ENCODE peak calls at places on chromosomes 1 and 21, in five cellular contexts. Q is cardiac fibroblast, C is fibroblast of pulmonary artery, W is H9, F is left ventricle myocardium inferior. A is an unnamed sample.

GRCh38 chr21:34807146-34807880 is 138.5 kb downstream of the CLIC6 start:
- DNase-seq in W (no peak), C (peak), F (no peak), Q (peak), A (no peak)

GRCh38 chr1:221878134-221878533 is 136.2 kb upstream of the DUSP10 start:
- DNase-seq in Q (no peak), W (no peak), F (no peak), C (no peak), A (no peak)

GRCh38 chr1:76153856-76154212 is 79.3 kb downstream of the ST6GALNAC3 start:
- DNase-seq in Q (no peak), C (no peak), F (no peak), W (no peak), A (no peak)

GRCh38 chr1:205597691-205598314 is 34.0 kb downstream of the ELK4 start:
- DNase-seq in Q (peak), C (peak), F (peak), W (no peak), A (no peak)

GRCh38 chr21:37593015-37593414 is 226.4 kb downstream of the DYRK1A start:
- DNase-seq in C (peak), Q (no peak), F (no peak), W (peak), A (no peak)

GRCh38 chr1:183776731-183777130 is 28.2 kb upstream of the RGL1 start:
- DNase-seq in Q (no peak), C (no peak), W (no peak), F (no peak), A (no peak)

GRCh38 chr1:16338961-16339360 is 13.3 kb downstream of the FBXO42 start:
- DNase-seq in F (no peak), C (no peak), Q (no peak), W (no peak), A (no peak)

GRCh38 chr21:42121792-42122191 is 50.7 kb downstream of the UMODL1 start:
- DNase-seq in F (no peak), Q (no peak), W (no peak), C (no peak), A (no peak)

GRCh38 chr1:59360170-59360569 is 63.3 kb downstream of the FGGY start:
- DNase-seq in F (no peak), C (peak), Q (peak), W (no peak), A (no peak)

GRCh38 chr21:45818276-45818903 is 163.2 kb upstream of the COL6A1 start:
- DNase-seq in F (no peak), W (no peak), C (peak), Q (peak), A (no peak)

GRCh38 chr1:23286401-23286800 is 57.7 kb downstream of the HNRNPR start:
- DNase-seq in W (no peak), C (no peak), F (no peak), Q (no peak), A (no peak)

GRCh38 chr1:183244466-183244865 is 58.4 kb downstream of the LAMC2 start:
- DNase-seq in W (no peak), F (peak), C (peak), Q (peak), A (peak)

GRCh38 chr1:162984699-162985098 is 84.5 kb upstream of the RGS4 start:
- DNase-seq in C (peak), F (no peak), W (no peak), Q (peak), A (no peak)

GRCh38 chr1:25096307-25097150 is 135.8 kb downstream of the SYF2 start:
- DNase-seq in C (no peak), W (no peak), Q (no peak), F (no peak), A (no peak)

GRCh38 chr1:232528472-232529089 is 101.4 kb downstream of the SIPA1L2 start:
- DNase-seq in Q (no peak), F (no peak), W (no peak), C (no peak), A (no peak)

GRCh38 chr1:98323396-98323795 is 338.1 kb upstream of the SNX7 start:
- DNase-seq in Q (peak), C (peak), F (no peak), W (no peak), A (peak)

GRCh38 chr1:63829349-63830327 is 55.8 kb downstream of the ROR1 start:
- DNase-seq in Q (peak), C (peak), W (no peak), F (no peak), A (no peak)

GRCh38 chr1:186682721-186683120 is 2.5 kb upstream of the PTGS2 start:
- DNase-seq in C (peak), W (no peak), F (no peak), Q (peak), A (no peak)

GRCh38 chr1:154847891-154848290 is 22.2 kb downstream of the KCNN3 start:
- DNase-seq in W (no peak), Q (peak), F (no peak), C (peak), A (no peak)

GRCh38 chr21:26952274-26953066 is 14.4 kb downstream of the ADAMTS5 start:
- DNase-seq in F (no peak), W (no peak), Q (no peak), C (no peak), A (no peak)

GRCh38 chr1:240491156-240491555 is 120.8 kb downstream of the GREM2 start:
- DNase-seq in W (no peak), F (no peak), Q (peak), C (peak), A (no peak)

GRCh38 chr21:25428537-25428936 is 178.7 kb downstream of the MRPL39 start:
- DNase-seq in C (no peak), F (no peak), W (no peak), Q (no peak), A (no peak)

GRCh38 chr1:224517171-224517570 is 82.6 kb upstream of the WDR26 start:
- DNase-seq in F (no peak), W (no peak), C (no peak), Q (no peak), A (no peak)

GRCh38 chr1:160108888-160109662 is 6.5 kb upstream of the ATP1A2 start:
- DNase-seq in W (no peak), Q (peak), F (no peak), C (peak), A (no peak)

GRCh38 chr1:55571767-55572166 is 356.6 kb upstream of the USP24 start:
- DNase-seq in W (no peak), F (no peak), Q (no peak), C (no peak), A (no peak)

GRCh38 chr1:58949551-58950220 is 165.8 kb upstream of the JUN start:
- DNase-seq in F (no peak), C (no peak), W (no peak), Q (no peak), A (no peak)

GRCh38 chr1:53046930-53047329 is 15.1 kb upstream of the PODN start:
- DNase-seq in W (no peak), F (peak), C (peak), Q (peak), A (no peak)

GRCh38 chr1:161260939-161261858 is 2.7 kb downstream of the PCP4L1 start:
- DNase-seq in W (no peak), C (no peak), Q (no peak), F (no peak), A (no peak)

GRCh38 chr1:212010004-212010403 is 25.4 kb downstream of the INTS7 start:
- DNase-seq in Q (no peak), W (no peak), F (no peak), C (peak), A (no peak)

GRCh38 chr1:76095800-76096199 is 21.3 kb downstream of the ST6GALNAC3 start:
- DNase-seq in Q (no peak), F (no peak), W (peak), C (no peak), A (no peak)

GRCh38 chr1:68339505-68339904 is 107.2 kb upstream of the WLS start:
- DNase-seq in W (no peak), Q (peak), C (peak), F (no peak), A (no peak)

GRCh38 chr1:54980528-54981241 is at the start of gene TMEM61:
- DNase-seq in Q (no peak), C (no peak), W (peak), F (no peak), A (no peak)

GRCh38 chr1:86435327-86435726 is 11.4 kb downstream of the CLCA2 start:
- DNase-seq in W (no peak), F (no peak), C (no peak), Q (no peak), A (no peak)

GRCh38 chr1:216937491-216937890 is 214.3 kb upstream of the ESRRG start:
- DNase-seq in F (no peak), C (no peak), Q (no peak), W (no peak), A (no peak)

GRCh38 chr1:180505732-180506335 is 3.5 kb upstream of the ACBD6 start:
- DNase-seq in Q (peak), W (no peak), C (peak), F (no peak), A (no peak)

GRCh38 chr1:39787468-39787867 is 1.2 kb downstream of the BMP8B start:
- DNase-seq in W (no peak), Q (no peak), F (no peak), C (no peak), A (no peak)

GRCh38 chr1:180854001-180854400 is 58.7 kb upstream of the KIAA1614 start:
- DNase-seq in Q (peak), W (no peak), C (peak), F (no peak), A (no peak)

GRCh38 chr1:67441183-67441582 is 11.0 kb upstream of the SERBP1 start:
- DNase-seq in C (peak), F (peak), Q (peak), W (no peak), A (peak)

GRCh38 chr1:44380666-44381177 is 24.3 kb upstream of the RNF220 start:
- DNase-seq in Q (no peak), C (no peak), F (no peak), W (no peak), A (no peak)

GRCh38 chr1:44375547-44375946 is 20.5 kb upstream of the ERI3 start:
- DNase-seq in Q (no peak), C (no peak), W (no peak), F (no peak), A (no peak)

GRCh38 chr1:44377925-44378784 is 23.1 kb upstream of the ERI3 start:
- DNase-seq in C (peak), W (peak), F (peak), Q (peak), A (no peak)
- TF ChIP-seq CTCF in C (peak), W (peak), F (peak), Q (peak), A (peak)

GRCh38 chr1:247406014-247406656 is 9.8 kb upstream of the NLRP3 start:
- DNase-seq in W (no peak), Q (no peak), F (no peak), C (no peak), A (no peak)
- TF ChIP-seq CTCF in W (no peak), Q (no peak), F (no peak), C (no peak), A (no peak)

GRCh38 chr1:204033321-204033720 is 39.6 kb upstream of the SOX13 start:
- DNase-seq in Q (no peak), F (no peak), C (no peak), W (no peak), A (no peak)

GRCh38 chr1:204032642-204033235 is 40.2 kb upstream of the SOX13 start:
- DNase-seq in F (no peak), W (no peak), C (no peak), Q (no peak), A (no peak)

GRCh38 chr1:204041803-204042505 is 31.0 kb upstream of the SOX13 start:
- DNase-seq in Q (peak), F (no peak), C (peak), W (no peak), A (no peak)

GRCh38 chr1:204041232-204041767 is 31.6 kb upstream of the SOX13 start:
- DNase-seq in C (no peak), F (peak), W (no peak), Q (no peak), A (peak)

GRCh38 chr1:204036882-204037645 is 35.9 kb upstream of the SOX13 start:
- DNase-seq in W (no peak), F (no peak), Q (no peak), C (no peak), A (no peak)
- TF ChIP-seq CTCF in W (peak), F (no peak), Q (no peak), C (peak), A (no peak)

DNA sequence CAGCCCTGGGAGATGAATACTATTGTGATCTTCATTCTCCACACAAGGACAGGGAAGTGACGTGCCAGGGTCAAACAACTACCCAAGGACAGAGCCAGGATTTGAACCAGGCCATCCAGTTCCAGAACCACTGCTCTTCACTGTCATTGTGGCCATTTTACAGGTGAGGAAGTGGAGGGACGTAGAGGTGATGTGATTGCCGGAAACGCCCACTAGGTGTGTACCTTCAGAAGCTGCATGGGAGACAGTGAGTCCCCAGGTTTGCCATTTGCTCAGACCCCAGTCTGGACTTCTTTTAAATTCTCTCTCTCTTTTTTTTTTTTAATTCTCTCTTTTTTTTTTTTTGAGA is 207.6 kb upstream of the TMEM51 start:
- DNase-seq in F (no peak), Q (no peak), W (no peak), C (no peak), A (no peak)
- TF ChIP-seq CTCF in F (no peak), Q (no peak), W (peak), C (no peak), A (no peak)

GRCh38 chr21:33075596-33076195 is 5.8 kb downstream of the OLIG1 start:
- DNase-seq in W (peak), F (no peak), Q (no peak), C (no peak), A (no peak)

GRCh38 chr21:33080776-33081175 is 10.8 kb downstream of the OLIG1 start:
- DNase-seq in Q (no peak), F (no peak), W (no peak), C (no peak), A (no peak)

GRCh38 chr21:33078907-33079582 is 9.1 kb downstream of the OLIG1 start:
- DNase-seq in C (peak), W (no peak), Q (peak), F (no peak), A (no peak)

GRCh38 chr21:33076600-33077329 is 6.8 kb downstream of the OLIG1 start:
- DNase-seq in F (no peak), W (no peak), Q (no peak), C (no peak), A (no peak)

GRCh38 chr21:33080376-33080775 is 10.4 kb downstream of the OLIG1 start:
- DNase-seq in Q (no peak), W (no peak), C (no peak), F (no peak), A (no peak)
- TF ChIP-seq CTCF in Q (no peak), W (no peak), C (no peak), F (no peak), A (no peak)

GRCh38 chr1:227317541-227318002 is 720 bp downstream of the CDC42BPA start:
- DNase-seq in W (peak), Q (peak), F (peak), C (peak), A (peak)
- TF ChIP-seq CTCF in W (peak), Q (peak), F (peak), C (peak), A (no peak)

DNA sequence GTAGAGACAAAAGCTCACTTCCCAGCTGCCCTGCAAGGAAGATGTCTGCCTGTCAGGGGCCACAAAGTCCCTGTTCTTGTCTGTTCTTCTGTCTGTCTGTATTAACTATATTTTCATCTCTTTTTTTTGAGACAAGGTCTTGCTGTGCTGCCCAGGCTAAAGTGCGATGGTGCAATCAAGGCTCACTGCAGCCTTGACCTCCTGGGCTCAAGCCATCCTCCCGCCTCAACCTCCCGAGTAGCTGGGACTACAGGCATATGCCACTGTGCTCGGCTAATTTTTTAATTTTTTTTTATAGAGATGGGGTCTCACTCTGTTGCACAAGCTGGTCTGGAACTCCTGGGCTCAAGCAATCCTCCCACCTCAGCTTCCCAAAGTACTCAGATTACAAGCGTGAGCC is 5.5 kb upstream of the KLHDC7A start:
- DNase-seq in F (no peak), W (no peak), Q (no peak), C (no peak), A (no peak)
- TF ChIP-seq CTCF in F (no peak), W (no peak), Q (no peak), C (no peak), A (no peak)

DNA sequence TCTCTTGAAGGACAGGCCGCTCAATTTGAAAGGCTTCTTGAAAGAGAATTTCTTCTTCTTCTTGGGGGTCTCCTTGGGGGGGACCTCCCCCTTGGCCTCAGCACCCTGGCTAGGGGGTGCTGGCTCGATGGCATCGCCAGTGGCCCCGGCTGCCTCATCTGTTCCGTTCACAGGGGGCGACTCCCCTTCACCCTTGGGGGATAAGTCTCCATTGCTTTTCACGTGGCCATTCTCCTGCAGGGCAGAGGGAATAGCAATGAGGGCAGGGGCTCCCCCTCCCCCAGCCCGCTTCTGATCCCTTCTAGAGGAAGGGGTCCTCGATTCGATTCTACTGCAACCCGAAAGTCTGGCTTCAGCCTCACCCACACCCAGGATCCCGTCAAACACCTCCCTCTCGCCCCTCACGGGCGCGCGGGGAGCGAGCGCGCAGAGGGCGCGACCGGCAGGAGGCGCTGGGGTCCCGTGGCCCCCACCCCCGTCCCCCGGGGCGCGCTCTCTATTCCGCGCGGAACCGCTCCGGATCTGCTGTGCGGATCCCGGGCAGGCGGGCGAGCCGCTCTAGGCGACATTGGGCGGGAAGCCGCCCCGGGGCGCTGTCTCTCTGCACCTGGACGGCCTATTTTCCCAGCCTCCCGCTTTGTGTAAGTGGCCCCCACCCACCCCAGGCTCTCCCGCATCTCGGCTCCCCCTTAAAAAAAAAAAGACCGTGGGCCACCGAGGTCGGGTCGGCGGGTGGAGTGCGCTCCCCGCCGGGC is 992 bp downstream of the MARCKSL1 start:
- DNase-seq in Q (peak), W (no peak), F (peak), C (peak), A (no peak)
- TF ChIP-seq CTCF in Q (peak), W (peak), F (peak), C (peak), A (peak)